ENCODE peak calls at places on chromosomes 2 and 18, in ten cellular contexts. S is NCI-H460; P is NCI-H1105; C is fibroblast of villous mesenchyme; H is left ventricle myocardium superior; Q is effector CD4-positive, alpha-beta T cell; M is B cell; Z is fibroblast of mammary gland; D is right lobe of liver; J is sciatic nerve. L is an unnamed sample.

GRCh38 chr2:152236191-152236925 is 60.8 kb upstream of the STAM2 start:
- DNase-seq in S (no peak), M (no peak), H (no peak), Q (no peak), J (no peak), D (no peak), C (no peak), Z (no peak), P (no peak), L (no peak)

GRCh38 chr2:10326151-10326616 is 23.5 kb downstream of the HPCAL1 start:
- DNase-seq in S (no peak), Q (no peak), J (no peak), M (no peak), Z (no peak), D (no peak), P (no peak), H (no peak), C (no peak), L (no peak)

GRCh38 chr2:24304098-24304497 is 56.2 kb downstream of the ITSN2 start:
- DNase-seq in Q (no peak), Z (peak), C (peak), J (peak), D (peak), P (peak), H (peak), S (no peak), M (no peak), L (peak)

GRCh38 chr2:164538250-164538866 is 82.9 kb downstream of the GRB14 start:
- DNase-seq in Q (no peak), H (no peak), M (peak), C (peak), J (no peak), D (no peak), Z (peak), P (peak), S (peak), L (peak)

GRCh38 chr18:46152436-46152807 is 48.2 kb downstream of the HAUS1 start:
- DNase-seq in Q (no peak), P (no peak), H (peak), S (no peak), D (no peak), C (peak), Z (peak), M (no peak), J (no peak), L (no peak)

GRCh38 chr18:21316296-21316695 is 74.3 kb downstream of the GREB1L start:
- DNase-seq in H (no peak), M (no peak), Z (peak), D (no peak), Q (no peak), P (no peak), S (no peak), C (no peak), J (no peak), L (no peak)

GRCh38 chr2:107588960-107589542 is 237.6 kb upstream of the RGPD4 start:
- DNase-seq in Q (no peak), M (no peak), H (no peak), D (no peak), J (no peak), C (peak), P (peak), S (no peak), Z (peak), L (no peak)

GRCh38 chr2:47226124-47227040 is 71.3 kb upstream of the STPG4 start:
- DNase-seq in D (no peak), M (peak), C (no peak), Q (no peak), S (no peak), H (no peak), P (peak), J (no peak), Z (no peak), L (no peak)

GRCh38 chr2:20977497-20977896 is 66.4 kb downstream of the APOB start:
- DNase-seq in S (no peak), P (no peak), Z (no peak), D (no peak), H (no peak), Q (no peak), C (no peak), J (no peak), M (no peak), L (no peak)

GRCh38 chr2:127646487-127647241 is 711 bp downstream of the GPR17 start:
- DNase-seq in Z (no peak), H (peak), P (no peak), D (no peak), S (no peak), C (no peak), J (no peak), Q (no peak), M (no peak), L (no peak)

GRCh38 chr2:237299897-237300296 is 114.1 kb downstream of the COL6A3 start:
- DNase-seq in Q (no peak), D (no peak), M (no peak), C (peak), P (no peak), S (no peak), J (no peak), Z (peak), H (no peak), L (no peak)

GRCh38 chr2:137948894-137949293 is 15.4 kb upstream of the HNMT start:
- DNase-seq in Q (no peak), D (no peak), M (no peak), C (no peak), Z (no peak), P (no peak), H (no peak), S (no peak), J (no peak), L (no peak)

GRCh38 chr2:201761101-201761500 is 19.6 kb downstream of the ALS2 start:
- DNase-seq in D (no peak), Z (no peak), J (no peak), Q (no peak), S (no peak), H (no peak), P (no peak), C (no peak), M (no peak), L (no peak)

GRCh38 chr2:62221141-62221540 is 25.2 kb downstream of the B3GNT2 start:
- DNase-seq in J (no peak), S (no peak), D (no peak), P (no peak), M (no peak), C (peak), Q (no peak), H (no peak), Z (peak), L (peak)

GRCh38 chr2:48427552-48427951 is 102.4 kb upstream of the STON1 start:
- DNase-seq in P (no peak), Q (no peak), D (no peak), H (no peak), Z (no peak), C (no peak), M (no peak), J (no peak), S (no peak), L (no peak)

GRCh38 chr2:26708457-26708856 is 15.9 kb downstream of the KCNK3 start:
- DNase-seq in P (no peak), S (no peak), C (no peak), Q (no peak), D (no peak), H (no peak), J (no peak), Z (no peak), M (no peak), L (no peak)

GRCh38 chr2:38526195-38526594 is 76.5 kb downstream of the HNRNPLL start:
- DNase-seq in M (no peak), Z (peak), H (no peak), D (no peak), Q (no peak), P (no peak), C (peak), J (no peak), S (no peak), L (no peak)

GRCh38 chr2:25790074-25790473 is 88.2 kb downstream of the ASXL2 start:
- DNase-seq in S (no peak), H (no peak), C (no peak), Z (peak), J (no peak), M (no peak), D (no peak), P (no peak), Q (no peak), L (no peak)

GRCh38 chr2:96159084-96159830 is 14.0 kb upstream of the DUSP2 start:
- DNase-seq in D (no peak), H (peak), Q (peak), J (peak), Z (no peak), C (no peak), M (no peak), S (no peak), P (no peak), L (no peak)

GRCh38 chr2:231256494-231256893 is 58.1 kb downstream of the ARMC9 start:
- DNase-seq in H (no peak), Z (no peak), M (no peak), Q (no peak), S (no peak), P (no peak), J (no peak), D (no peak), C (no peak), L (no peak)

GRCh38 chr2:112831956-112832567 is 4.5 kb downstream of the IL1B start:
- DNase-seq in P (no peak), J (no peak), Q (no peak), H (no peak), S (no peak), M (no peak), Z (no peak), D (no peak), C (no peak), L (peak)

GRCh38 chr2:100818003-100818605 is 1.8 kb upstream of the NPAS2 start:
- DNase-seq in Q (no peak), H (no peak), J (peak), D (no peak), Z (peak), P (no peak), C (peak), S (no peak), M (no peak), L (peak)

GRCh38 chr2:207308519-207309224 is 142.9 kb upstream of the KLF7 start:
- DNase-seq in S (no peak), P (no peak), J (no peak), H (no peak), Z (no peak), C (no peak), Q (no peak), D (no peak), M (no peak), L (no peak)

GRCh38 chr2:211875488-211875887 is 663.1 kb downstream of the ERBB4 start:
- DNase-seq in D (no peak), J (no peak), S (no peak), P (no peak), Q (no peak), C (no peak), Z (peak), H (no peak), M (no peak), L (no peak)

GRCh38 chr2:74146929-74147728 is 583 bp downstream of the BOLA3 start:
- DNase-seq in C (peak), M (no peak), P (no peak), Z (peak), S (no peak), Q (no peak), H (no peak), J (no peak), D (no peak), L (peak)

GRCh38 chr18:74496508-74497307 is 545 bp downstream of the CNDP2 start:
- DNase-seq in M (no peak), P (peak), C (peak), Z (peak), H (peak), Q (no peak), D (no peak), J (peak), S (peak), L (no peak)

GRCh38 chr2:172701250-172701649 is 34.4 kb upstream of the RAPGEF4 start:
- DNase-seq in C (peak), M (no peak), S (no peak), D (no peak), J (no peak), Z (peak), Q (no peak), P (no peak), H (no peak), L (peak)

GRCh38 chr2:224775638-224776037 is 59.5 kb upstream of the CCDC195 start:
- DNase-seq in P (no peak), C (peak), H (no peak), Q (no peak), Z (no peak), S (no peak), D (peak), J (no peak), M (no peak), L (no peak)

GRCh38 chr2:179141206-179141605 is 91.3 kb upstream of the CCDC141 start:
- DNase-seq in M (no peak), H (no peak), J (no peak), S (no peak), P (no peak), Z (peak), Q (no peak), C (no peak), D (no peak), L (no peak)

GRCh38 chr2:102421890-102422759 is 835 bp upstream of the IL18RAP start:
- DNase-seq in M (no peak), J (no peak), C (no peak), Z (no peak), P (no peak), D (no peak), Q (no peak), S (no peak), H (no peak), L (no peak)

GRCh38 chr2:15359716-15360531 is 201.2 kb downstream of the NBAS start:
- DNase-seq in P (no peak), J (no peak), D (no peak), H (no peak), M (no peak), Q (no peak), Z (peak), C (peak), S (peak), L (peak)

GRCh38 chr2:120306091-120306490 is 39.8 kb upstream of the INHBB start:
- DNase-seq in S (no peak), J (no peak), Z (no peak), D (no peak), C (no peak), H (no peak), P (no peak), M (no peak), Q (no peak), L (no peak)